ENCODE peak calls at places on chromosomes 16 and 17, in five cellular contexts. One of them, this sample, is unnamed.
A peak's percentile ranks its signal among the peaks of the same experiment; 100 is the strongest.

GRCh38 chr16:46801428-46802049 is 29.4 kb downstream of the C16orf87 start:
- DNase-seq in CD8-positive, alpha-beta memory T cell: no peak
- DNase-seq in T-helper 17 cell: no peak
- DNase-seq in MCF 10A: peak; percentile 31
- DNase-seq in esophagus squamous epithelium: no peak
- DNase-seq in this sample: peak; percentile 34

GRCh38 chr16:84595052-84595481 is 22.8 kb downstream of the COTL1 start:
- DNase-seq in CD8-positive, alpha-beta memory T cell: no peak
- DNase-seq in MCF 10A: no peak
- DNase-seq in T-helper 17 cell: no peak
- DNase-seq in esophagus squamous epithelium: no peak
- DNase-seq in this sample: no peak

GRCh38 chr16:81654346-81654745 is 124.7 kb upstream of the PLCG2 start:
- DNase-seq in esophagus squamous epithelium: no peak
- DNase-seq in T-helper 17 cell: no peak
- DNase-seq in CD8-positive, alpha-beta memory T cell: no peak
- DNase-seq in MCF 10A: no peak
- DNase-seq in this sample: no peak

GRCh38 chr17:72378414-72379395 is 257.9 kb downstream of the SOX9 start:
- DNase-seq in T-helper 17 cell: no peak
- DNase-seq in esophagus squamous epithelium: no peak
- DNase-seq in CD8-positive, alpha-beta memory T cell: no peak
- DNase-seq in MCF 10A: no peak
- DNase-seq in this sample: no peak

GRCh38 chr16:58814348-58814801 is 80.3 kb upstream of the GOT2 start:
- DNase-seq in T-helper 17 cell: peak; percentile 13
- DNase-seq in esophagus squamous epithelium: no peak
- DNase-seq in MCF 10A: peak; percentile 49
- DNase-seq in CD8-positive, alpha-beta memory T cell: no peak
- DNase-seq in this sample: peak; percentile 11

GRCh38 chr17:77223642-77224420 is 83.1 kb downstream of the SEC14L1 start:
- DNase-seq in esophagus squamous epithelium: no peak
- DNase-seq in MCF 10A: no peak
- DNase-seq in T-helper 17 cell: no peak
- DNase-seq in CD8-positive, alpha-beta memory T cell: no peak
- DNase-seq in this sample: no peak

GRCh38 chr17:60231234-60231633 is 81.5 kb downstream of the CA4 start:
- DNase-seq in T-helper 17 cell: no peak
- DNase-seq in MCF 10A: peak; percentile 43
- DNase-seq in esophagus squamous epithelium: no peak
- DNase-seq in CD8-positive, alpha-beta memory T cell: no peak
- DNase-seq in this sample: peak; percentile 40

GRCh38 chr16:68257251-68257905 is 6.9 kb upstream of the SLC7A6 start:
- DNase-seq in CD8-positive, alpha-beta memory T cell: no peak
- DNase-seq in T-helper 17 cell: no peak
- DNase-seq in esophagus squamous epithelium: no peak
- DNase-seq in MCF 10A: no peak
- DNase-seq in this sample: peak; percentile 35

GRCh38 chr16:66475232-66475631 is 48.1 kb downstream of the BEAN1 start:
- DNase-seq in MCF 10A: no peak
- DNase-seq in T-helper 17 cell: no peak
- DNase-seq in CD8-positive, alpha-beta memory T cell: no peak
- DNase-seq in esophagus squamous epithelium: no peak
- DNase-seq in this sample: no peak

GRCh38 chr16:81405702-81406113 is 38.9 kb upstream of the CMIP start:
- DNase-seq in CD8-positive, alpha-beta memory T cell: no peak
- DNase-seq in MCF 10A: peak; percentile 93
- DNase-seq in esophagus squamous epithelium: no peak
- DNase-seq in T-helper 17 cell: no peak
- DNase-seq in this sample: peak; percentile 91

GRCh38 chr17:44854201-44854600 is 6.5 kb downstream of the HIGD1B start:
- DNase-seq in MCF 10A: no peak
- DNase-seq in T-helper 17 cell: no peak
- DNase-seq in esophagus squamous epithelium: no peak
- DNase-seq in CD8-positive, alpha-beta memory T cell: no peak
- DNase-seq in this sample: no peak

GRCh38 chr16:74456290-74456625 is 35.0 kb upstream of the CLEC18B start:
- DNase-seq in MCF 10A: no peak
- DNase-seq in T-helper 17 cell: no peak
- DNase-seq in CD8-positive, alpha-beta memory T cell: no peak
- DNase-seq in esophagus squamous epithelium: no peak
- DNase-seq in this sample: no peak

GRCh38 chr16:57984443-57985203 is 13.7 kb upstream of the CNGB1 start:
- DNase-seq in esophagus squamous epithelium: peak; percentile 26
- DNase-seq in T-helper 17 cell: peak; percentile 92
- DNase-seq in MCF 10A: peak; percentile 38
- DNase-seq in CD8-positive, alpha-beta memory T cell: peak; percentile 91
- DNase-seq in this sample: peak; percentile 67

GRCh38 chr16:25007284-25007984 is 7.7 kb downstream of the ARHGAP17 start:
- DNase-seq in T-helper 17 cell: no peak
- DNase-seq in esophagus squamous epithelium: no peak
- DNase-seq in CD8-positive, alpha-beta memory T cell: no peak
- DNase-seq in MCF 10A: no peak
- DNase-seq in this sample: peak; percentile 52

GRCh38 chr17:40352779-40353394 is 11.7 kb downstream of the GJD3 start:
- DNase-seq in T-helper 17 cell: no peak
- DNase-seq in CD8-positive, alpha-beta memory T cell: no peak
- DNase-seq in esophagus squamous epithelium: no peak
- DNase-seq in MCF 10A: no peak
- DNase-seq in this sample: no peak

GRCh38 chr17:29677139-29677834 is 54.6 kb upstream of the CORO6 start:
- DNase-seq in CD8-positive, alpha-beta memory T cell: no peak
- DNase-seq in MCF 10A: no peak
- DNase-seq in T-helper 17 cell: no peak
- DNase-seq in esophagus squamous epithelium: no peak
- DNase-seq in this sample: peak; percentile 70

GRCh38 chr16:89037261-89038152 is 56.1 kb upstream of the ACSF3 start:
- DNase-seq in T-helper 17 cell: no peak
- DNase-seq in esophagus squamous epithelium: no peak
- DNase-seq in MCF 10A: peak; percentile 20
- DNase-seq in CD8-positive, alpha-beta memory T cell: no peak
- DNase-seq in this sample: peak; percentile 23